ENCODE peak calls at places on chromosomes 7 and 10, in nine cellular contexts. One of them, this sample, is unnamed.

GRCh38 chr10:12549297-12549696 is 199.9 kb downstream of the CAMK1D start:
- DNase-seq in GM23248: no peak
- DNase-seq in psoas muscle: no peak
- DNase-seq in colonic mucosa: no peak
- DNase-seq in left ventricle myocardium inferior: no peak
- DNase-seq in effector memory CD4-positive, alpha-beta T cell: no peak
- DNase-seq in OCI-LY7: peak; percentile 40
- DNase-seq in heart left ventricle: no peak
- DNase-seq in IMR-90: no peak
- DNase-seq in this sample: no peak

GRCh38 chr10:14466256-14466655 is 135.5 kb upstream of the FRMD4A start:
- DNase-seq in GM23248: peak; percentile 19
- DNase-seq in psoas muscle: no peak
- DNase-seq in colonic mucosa: no peak
- DNase-seq in left ventricle myocardium inferior: no peak
- DNase-seq in effector memory CD4-positive, alpha-beta T cell: no peak
- DNase-seq in OCI-LY7: no peak
- DNase-seq in heart left ventricle: no peak
- DNase-seq in IMR-90: peak; percentile 49
- DNase-seq in this sample: no peak

GRCh38 chr10:93330824-93331223 is 151.3 kb downstream of the MYOF start:
- DNase-seq in GM23248: no peak
- DNase-seq in psoas muscle: no peak
- DNase-seq in colonic mucosa: no peak
- DNase-seq in left ventricle myocardium inferior: no peak
- DNase-seq in effector memory CD4-positive, alpha-beta T cell: no peak
- DNase-seq in OCI-LY7: no peak
- DNase-seq in heart left ventricle: no peak
- DNase-seq in IMR-90: no peak
- DNase-seq in this sample: no peak

GRCh38 chr10:22475857-22476600 is 130.7 kb downstream of the SPAG6 start:
- DNase-seq in GM23248: peak; percentile 47
- DNase-seq in psoas muscle: peak; percentile 16
- DNase-seq in colonic mucosa: no peak
- DNase-seq in left ventricle myocardium inferior: no peak
- DNase-seq in effector memory CD4-positive, alpha-beta T cell: no peak
- DNase-seq in OCI-LY7: no peak
- DNase-seq in heart left ventricle: no peak
- DNase-seq in IMR-90: no peak
- DNase-seq in this sample: peak; percentile 50

GRCh38 chr7:28106316-28106957 is 74.2 kb downstream of the JAZF1 start:
- DNase-seq in GM23248: no peak
- DNase-seq in psoas muscle: peak; percentile 28
- DNase-seq in colonic mucosa: no peak
- DNase-seq in left ventricle myocardium inferior: peak; percentile 26
- DNase-seq in effector memory CD4-positive, alpha-beta T cell: no peak
- DNase-seq in OCI-LY7: no peak
- DNase-seq in heart left ventricle: peak; percentile 36
- DNase-seq in IMR-90: peak; percentile 93
- DNase-seq in this sample: peak; percentile 45

GRCh38 chr7:73424486-73424885 is 9.1 kb upstream of the FZD9 start:
- DNase-seq in GM23248: no peak
- DNase-seq in psoas muscle: no peak
- DNase-seq in colonic mucosa: no peak
- DNase-seq in left ventricle myocardium inferior: no peak
- DNase-seq in effector memory CD4-positive, alpha-beta T cell: no peak
- DNase-seq in OCI-LY7: no peak
- DNase-seq in heart left ventricle: no peak
- DNase-seq in IMR-90: no peak
- DNase-seq in this sample: no peak

GRCh38 chr10:47409171-47409865 is 25.2 kb upstream of the ZNF488 start:
- DNase-seq in GM23248: no peak
- DNase-seq in psoas muscle: no peak
- DNase-seq in colonic mucosa: no peak
- DNase-seq in left ventricle myocardium inferior: no peak
- DNase-seq in effector memory CD4-positive, alpha-beta T cell: no peak
- DNase-seq in OCI-LY7: peak; percentile 58
- DNase-seq in heart left ventricle: no peak
- DNase-seq in IMR-90: no peak
- DNase-seq in this sample: no peak

GRCh38 chr7:128323489-128324362 is 20.0 kb downstream of the RBM28 start:
- DNase-seq in GM23248: peak; percentile 75
- DNase-seq in psoas muscle: no peak
- DNase-seq in colonic mucosa: no peak
- DNase-seq in left ventricle myocardium inferior: no peak
- DNase-seq in effector memory CD4-positive, alpha-beta T cell: no peak
- DNase-seq in OCI-LY7: no peak
- DNase-seq in heart left ventricle: peak; percentile 43
- DNase-seq in IMR-90: peak; percentile 62
- DNase-seq in this sample: peak; percentile 38

GRCh38 chr10:3578159-3578558 is 206.8 kb downstream of the KLF6 start:
- DNase-seq in GM23248: no peak
- DNase-seq in psoas muscle: no peak
- DNase-seq in colonic mucosa: no peak
- DNase-seq in left ventricle myocardium inferior: no peak
- DNase-seq in effector memory CD4-positive, alpha-beta T cell: no peak
- DNase-seq in OCI-LY7: no peak
- DNase-seq in heart left ventricle: no peak
- DNase-seq in IMR-90: no peak
- DNase-seq in this sample: no peak

GRCh38 chr7:66114743-66115727 is at the start of gene CRCP:
- DNase-seq in GM23248: peak; percentile 85
- DNase-seq in psoas muscle: peak; percentile 84
- DNase-seq in colonic mucosa: peak; percentile 86
- DNase-seq in left ventricle myocardium inferior: peak; percentile 83
- DNase-seq in effector memory CD4-positive, alpha-beta T cell: peak; percentile 76
- DNase-seq in OCI-LY7: peak; percentile 88
- DNase-seq in heart left ventricle: peak; percentile 87
- DNase-seq in IMR-90: peak; percentile 70
- DNase-seq in this sample: peak; percentile 84
- H3K4me1 ChIP-seq in GM23248: peaks cover 66% of the 10 kb centered on the region
- H3K4me1 ChIP-seq in psoas muscle: peaks cover 38% of the 10 kb centered on the region
- H3K4me1 ChIP-seq in colonic mucosa: peaks cover 7% of the 10 kb centered on the region
- H3K4me1 ChIP-seq in left ventricle myocardium inferior: peaks cover 63% of the 10 kb centered on the region
- H3K4me1 ChIP-seq in effector memory CD4-positive, alpha-beta T cell: peaks cover 7% of the 10 kb centered on the region
- H3K4me1 ChIP-seq in OCI-LY7: peaks cover 38% of the 10 kb centered on the region
- H3K4me1 ChIP-seq in heart left ventricle: peaks cover 53% of the 10 kb centered on the region
- H3K4me1 ChIP-seq in IMR-90: peaks cover 3% of the 10 kb centered on the region
- H3K4me1 ChIP-seq in this sample: peaks cover 42% of the 10 kb centered on the region

GRCh38 chr10:132407243-132407746 is 10.3 kb downstream of the PWWP2B start:
- DNase-seq in GM23248: no peak
- DNase-seq in psoas muscle: peak; percentile 49
- DNase-seq in colonic mucosa: peak; percentile 93
- DNase-seq in left ventricle myocardium inferior: peak; percentile 74
- DNase-seq in effector memory CD4-positive, alpha-beta T cell: no peak
- DNase-seq in OCI-LY7: no peak
- DNase-seq in heart left ventricle: peak; percentile 85
- DNase-seq in IMR-90: no peak
- DNase-seq in this sample: no peak
- H3K4me1 ChIP-seq in GM23248: peaks cover 3% of the 10 kb centered on the region
- H3K4me1 ChIP-seq in psoas muscle: peaks cover 27% of the 10 kb centered on the region
- H3K4me1 ChIP-seq in colonic mucosa: peaks cover 36% of the 10 kb centered on the region
- H3K4me1 ChIP-seq in left ventricle myocardium inferior: peaks cover 45% of the 10 kb centered on the region
- H3K4me1 ChIP-seq in effector memory CD4-positive, alpha-beta T cell: peaks cover 6% of the 10 kb centered on the region
- H3K4me1 ChIP-seq in OCI-LY7: peaks cover 7% of the 10 kb centered on the region
- H3K4me1 ChIP-seq in heart left ventricle: peaks cover 38% of the 10 kb centered on the region
- H3K4me1 ChIP-seq in IMR-90: peaks cover 6% of the 10 kb centered on the region
- H3K4me1 ChIP-seq in this sample: peaks cover 13% of the 10 kb centered on the region

GRCh38 chr7:69751026-69751425 is 152.8 kb downstream of the AUTS2 start:
- DNase-seq in GM23248: no peak
- DNase-seq in psoas muscle: no peak
- DNase-seq in colonic mucosa: no peak
- DNase-seq in left ventricle myocardium inferior: no peak
- DNase-seq in effector memory CD4-positive, alpha-beta T cell: no peak
- DNase-seq in OCI-LY7: no peak
- DNase-seq in heart left ventricle: no peak
- DNase-seq in IMR-90: no peak
- DNase-seq in this sample: no peak

GRCh38 chr7:69748530-69748929 is 150.3 kb downstream of the AUTS2 start:
- DNase-seq in GM23248: peak; percentile 36
- DNase-seq in psoas muscle: no peak
- DNase-seq in colonic mucosa: no peak
- DNase-seq in left ventricle myocardium inferior: no peak
- DNase-seq in effector memory CD4-positive, alpha-beta T cell: no peak
- DNase-seq in OCI-LY7: peak; percentile 61
- DNase-seq in heart left ventricle: no peak
- DNase-seq in IMR-90: no peak
- DNase-seq in this sample: peak; percentile 40

GRCh38 chr7:69747144-69747543 is 148.9 kb downstream of the AUTS2 start:
- DNase-seq in GM23248: no peak
- DNase-seq in psoas muscle: no peak
- DNase-seq in colonic mucosa: no peak
- DNase-seq in left ventricle myocardium inferior: no peak
- DNase-seq in effector memory CD4-positive, alpha-beta T cell: no peak
- DNase-seq in OCI-LY7: peak; percentile 13
- DNase-seq in heart left ventricle: no peak
- DNase-seq in IMR-90: no peak
- DNase-seq in this sample: no peak

GRCh38 chr7:69749358-69749757 is 151.1 kb downstream of the AUTS2 start:
- DNase-seq in GM23248: no peak
- DNase-seq in psoas muscle: no peak
- DNase-seq in colonic mucosa: no peak
- DNase-seq in left ventricle myocardium inferior: no peak
- DNase-seq in effector memory CD4-positive, alpha-beta T cell: no peak
- DNase-seq in OCI-LY7: no peak
- DNase-seq in heart left ventricle: no peak
- DNase-seq in IMR-90: no peak
- DNase-seq in this sample: no peak

DNA sequence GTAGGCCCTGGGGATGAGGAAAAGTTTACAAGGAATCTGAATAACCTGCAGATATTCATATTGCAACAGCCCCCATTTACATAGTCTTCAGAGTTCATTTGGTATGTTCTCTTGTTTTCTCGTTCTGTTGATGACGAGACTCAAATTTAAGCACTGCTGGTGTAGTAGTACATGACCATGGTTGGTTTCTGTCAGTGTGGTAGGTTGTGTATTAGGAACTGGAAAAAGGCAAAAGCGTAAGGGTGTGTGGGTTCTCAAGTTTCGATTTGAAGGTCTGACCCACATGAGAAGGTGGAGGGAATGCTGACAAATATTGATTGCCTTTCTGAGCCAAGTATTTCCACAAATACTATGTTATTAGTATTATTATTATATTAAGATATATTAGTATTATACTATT is 151.7 kb downstream of the AUTS2 start:
- DNase-seq in GM23248: no peak
- DNase-seq in psoas muscle: no peak
- DNase-seq in colonic mucosa: no peak
- DNase-seq in left ventricle myocardium inferior: no peak
- DNase-seq in effector memory CD4-positive, alpha-beta T cell: no peak
- DNase-seq in OCI-LY7: no peak
- DNase-seq in heart left ventricle: no peak
- DNase-seq in IMR-90: no peak
- DNase-seq in this sample: no peak
- H3K4me1 ChIP-seq in GM23248: no peaks in the 10 kb centered on the region
- H3K4me1 ChIP-seq in psoas muscle: no peaks in the 10 kb centered on the region
- H3K4me1 ChIP-seq in colonic mucosa: no peaks in the 10 kb centered on the region
- H3K4me1 ChIP-seq in left ventricle myocardium inferior: peaks cover 18% of the 10 kb centered on the region
- H3K4me1 ChIP-seq in effector memory CD4-positive, alpha-beta T cell: no peaks in the 10 kb centered on the region
- H3K4me1 ChIP-seq in OCI-LY7: peaks cover 84% of the 10 kb centered on the region
- H3K4me1 ChIP-seq in heart left ventricle: no peaks in the 10 kb centered on the region
- H3K4me1 ChIP-seq in IMR-90: no peaks in the 10 kb centered on the region
- H3K4me1 ChIP-seq in this sample: peaks cover 15% of the 10 kb centered on the region

GRCh38 chr10:96276426-96276825 is 5.1 kb upstream of the BLNK start:
- DNase-seq in GM23248: no peak
- DNase-seq in psoas muscle: no peak
- DNase-seq in colonic mucosa: no peak
- DNase-seq in left ventricle myocardium inferior: no peak
- DNase-seq in effector memory CD4-positive, alpha-beta T cell: no peak
- DNase-seq in OCI-LY7: no peak
- DNase-seq in heart left ventricle: no peak
- DNase-seq in IMR-90: no peak
- DNase-seq in this sample: no peak

GRCh38 chr10:96276831-96277230 is 5.5 kb upstream of the BLNK start:
- DNase-seq in GM23248: peak; percentile 13
- DNase-seq in psoas muscle: no peak
- DNase-seq in colonic mucosa: no peak
- DNase-seq in left ventricle myocardium inferior: no peak
- DNase-seq in effector memory CD4-positive, alpha-beta T cell: no peak
- DNase-seq in OCI-LY7: no peak
- DNase-seq in heart left ventricle: no peak
- DNase-seq in IMR-90: no peak
- DNase-seq in this sample: no peak

GRCh38 chr10:96279219-96279641 is 7.9 kb upstream of the BLNK start:
- DNase-seq in GM23248: no peak
- DNase-seq in psoas muscle: no peak
- DNase-seq in colonic mucosa: peak; percentile 33
- DNase-seq in left ventricle myocardium inferior: no peak
- DNase-seq in effector memory CD4-positive, alpha-beta T cell: no peak
- DNase-seq in OCI-LY7: peak; percentile 69
- DNase-seq in heart left ventricle: no peak
- DNase-seq in IMR-90: no peak
- DNase-seq in this sample: no peak

GRCh38 chr10:96272986-96273280 is 1.6 kb upstream of the BLNK start:
- DNase-seq in GM23248: no peak
- DNase-seq in psoas muscle: no peak
- DNase-seq in colonic mucosa: no peak
- DNase-seq in left ventricle myocardium inferior: no peak
- DNase-seq in effector memory CD4-positive, alpha-beta T cell: no peak
- DNase-seq in OCI-LY7: no peak
- DNase-seq in heart left ventricle: no peak
- DNase-seq in IMR-90: no peak
- DNase-seq in this sample: no peak

DNA sequence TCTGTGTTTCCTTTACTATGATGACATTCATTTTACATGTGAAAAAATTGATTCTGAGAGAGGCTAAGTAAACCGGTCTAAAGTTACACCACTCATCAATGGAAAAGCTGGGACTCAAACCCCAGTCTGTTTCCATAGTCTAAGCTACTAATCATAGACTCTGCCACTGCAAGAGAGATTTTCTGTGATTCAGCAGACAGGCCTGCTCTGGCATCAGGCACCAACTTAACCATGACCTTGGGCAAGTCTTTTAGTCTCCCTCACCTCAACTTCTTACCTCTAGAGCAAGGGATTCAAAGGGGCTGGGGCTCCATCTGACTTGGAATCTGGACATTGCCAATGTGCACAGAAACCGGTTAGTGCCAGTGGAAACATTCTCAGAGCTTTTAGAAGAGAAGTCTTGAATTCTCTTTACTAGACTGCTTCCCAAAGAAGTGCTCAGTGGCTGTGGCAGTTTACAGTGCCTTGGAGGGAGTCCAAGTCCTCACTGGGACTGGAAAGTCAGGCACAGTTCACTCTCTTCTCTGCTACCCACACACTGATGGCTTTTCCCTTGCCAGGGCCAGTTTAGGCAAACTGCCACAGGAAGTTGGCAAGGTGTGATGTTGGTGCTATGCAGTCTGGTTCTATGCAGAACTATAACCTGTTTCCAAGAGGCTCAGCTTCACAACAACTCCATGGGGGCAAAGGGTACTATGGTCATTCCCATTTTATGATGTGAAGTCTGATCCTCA is 4.5 kb upstream of the BLNK start:
- DNase-seq in GM23248: no peak
- DNase-seq in psoas muscle: no peak
- DNase-seq in colonic mucosa: peak; percentile 80
- DNase-seq in left ventricle myocardium inferior: peak; percentile 52
- DNase-seq in effector memory CD4-positive, alpha-beta T cell: no peak
- DNase-seq in OCI-LY7: no peak
- DNase-seq in heart left ventricle: peak; percentile 79
- DNase-seq in IMR-90: no peak
- DNase-seq in this sample: no peak
- H3K4me1 ChIP-seq in GM23248: no peaks in the 10 kb centered on the region
- H3K4me1 ChIP-seq in psoas muscle: peaks cover 3% of the 10 kb centered on the region
- H3K4me1 ChIP-seq in colonic mucosa: peaks cover 9% of the 10 kb centered on the region
- H3K4me1 ChIP-seq in left ventricle myocardium inferior: peaks cover 8% of the 10 kb centered on the region
- H3K4me1 ChIP-seq in effector memory CD4-positive, alpha-beta T cell: no peaks in the 10 kb centered on the region
- H3K4me1 ChIP-seq in OCI-LY7: peaks cover 83% of the 10 kb centered on the region
- H3K4me1 ChIP-seq in heart left ventricle: peaks cover 25% of the 10 kb centered on the region
- H3K4me1 ChIP-seq in IMR-90: no peaks in the 10 kb centered on the region
- H3K4me1 ChIP-seq in this sample: peaks cover 31% of the 10 kb centered on the region

GRCh38 chr10:110357871-110358270 is 53.2 kb upstream of the SMNDC1 start:
- DNase-seq in GM23248: no peak
- DNase-seq in psoas muscle: no peak
- DNase-seq in colonic mucosa: no peak
- DNase-seq in left ventricle myocardium inferior: no peak
- DNase-seq in effector memory CD4-positive, alpha-beta T cell: no peak
- DNase-seq in OCI-LY7: no peak
- DNase-seq in heart left ventricle: no peak
- DNase-seq in IMR-90: no peak
- DNase-seq in this sample: no peak
- H3K4me1 ChIP-seq in GM23248: peaks cover 42% of the 10 kb centered on the region
- H3K4me1 ChIP-seq in psoas muscle: no peaks in the 10 kb centered on the region
- H3K4me1 ChIP-seq in colonic mucosa: no peaks in the 10 kb centered on the region
- H3K4me1 ChIP-seq in left ventricle myocardium inferior: peaks cover 40% of the 10 kb centered on the region
- H3K4me1 ChIP-seq in effector memory CD4-positive, alpha-beta T cell: peaks cover 42% of the 10 kb centered on the region
- H3K4me1 ChIP-seq in OCI-LY7: peaks cover 74% of the 10 kb centered on the region
- H3K4me1 ChIP-seq in heart left ventricle: peaks cover 42% of the 10 kb centered on the region
- H3K4me1 ChIP-seq in IMR-90: peaks cover 35% of the 10 kb centered on the region
- H3K4me1 ChIP-seq in this sample: peaks cover 23% of the 10 kb centered on the region